ENCODE peak calls at places on chromosomes 7 and 10, in six cellular contexts. Y is IMR-90, K is A549, P is HepG2, L is GM12878, R is K562. M is an unnamed sample.

GRCh38 chr10:132962623-132963429 is 20.5 kb upstream of the CFAP46 start:
- DNase-seq in R (no peak), P (no peak), L (no peak), K (no peak), Y (peak), M (no peak)

GRCh38 chr10:130847170-130847569 is 464.4 kb downstream of the TCERG1L start:
- DNase-seq in Y (no peak), K (no peak), R (no peak), P (no peak), L (no peak), M (no peak)

GRCh38 chr10:17673517-17674051 is 29.6 kb downstream of the STAM start:
- DNase-seq in Y (peak), K (peak), R (peak), L (no peak), P (peak), M (no peak)

GRCh38 chr10:127853868-127854768 is 38.6 kb downstream of the CLRN3 start:
- DNase-seq in L (no peak), P (peak), Y (peak), K (peak), R (peak), M (peak)

GRCh38 chr7:142812437-142813215 is 41.9 kb downstream of the PRSS2 start:
- DNase-seq in Y (no peak), L (no peak), R (peak), K (no peak), P (no peak), M (no peak)

GRCh38 chr7:50780436-50780835 is 2.3 kb downstream of the GRB10 start:
- DNase-seq in R (no peak), Y (no peak), P (no peak), L (no peak), K (no peak), M (no peak)

GRCh38 chr10:15817407-15818046 is 42.8 kb downstream of the MINDY3 start:
- DNase-seq in Y (peak), P (peak), L (no peak), K (no peak), R (no peak), M (no peak)

GRCh38 chr10:97525086-97525485 is 26.4 kb downstream of the UBTD1 start:
- DNase-seq in K (no peak), L (no peak), P (no peak), R (no peak), Y (no peak), M (no peak)

GRCh38 chr7:40826419-40827216 is 691.8 kb downstream of the SUGCT start:
- DNase-seq in K (no peak), L (no peak), P (peak), Y (peak), R (no peak), M (no peak)

GRCh38 chr10:92124524-92125168 is 166.2 kb downstream of the CPEB3 start:
- DNase-seq in P (peak), K (no peak), R (no peak), L (no peak), Y (peak), M (no peak)

GRCh38 chr7:158238616-158239289 is 348.9 kb downstream of the PTPRN2 start:
- DNase-seq in K (no peak), L (no peak), Y (no peak), R (peak), P (no peak), M (no peak)

GRCh38 chr10:103145046-103145445 is 48.0 kb downstream of the NT5C2 start:
- DNase-seq in P (no peak), L (no peak), Y (peak), K (no peak), R (no peak), M (no peak)

GRCh38 chr7:95772771-95773581 is 622 bp downstream of the DYNC1I1 start:
- DNase-seq in Y (no peak), R (no peak), P (no peak), K (no peak), L (no peak), M (no peak)

GRCh38 chr10:125155101-125155500 is 5.3 kb downstream of the CTBP2 start:
- DNase-seq in P (no peak), Y (no peak), K (no peak), L (no peak), R (no peak), M (no peak)

GRCh38 chr7:29109356-29109755 is 37.0 kb downstream of the CPVL start:
- DNase-seq in P (no peak), R (no peak), L (no peak), K (no peak), Y (no peak), M (no peak)

GRCh38 chr7:128041203-128041602 is 10.0 kb upstream of the LRRC4 start:
- DNase-seq in K (no peak), Y (peak), P (no peak), R (no peak), L (no peak), M (no peak)

GRCh38 chr7:129136887-129137647 is 7.4 kb upstream of the TSPAN33 start:
- DNase-seq in K (no peak), Y (no peak), L (no peak), R (no peak), P (no peak), M (no peak)

GRCh38 chr7:140540142-140540777 is 61.0 kb upstream of the MKRN1 start:
- DNase-seq in Y (no peak), R (no peak), K (no peak), L (no peak), P (peak), M (no peak)

GRCh38 chr7:138625849-138626230 is 75.3 kb downstream of the SVOPL start:
- DNase-seq in L (no peak), Y (no peak), P (no peak), K (no peak), R (no peak), M (no peak)

GRCh38 chr7:128417071-128417470 is 7.3 kb upstream of the IMPDH1 start:
- DNase-seq in L (no peak), Y (no peak), R (no peak), P (no peak), K (no peak), M (no peak)

GRCh38 chr7:31116615-31117014 is 64.5 kb downstream of the ADCYAP1R1 start:
- DNase-seq in K (no peak), R (no peak), L (no peak), Y (no peak), P (no peak), M (no peak)

GRCh38 chr10:102410427-102411073 is 8.0 kb downstream of the PSD start:
- DNase-seq in P (no peak), K (no peak), R (no peak), L (no peak), Y (no peak), M (no peak)

GRCh38 chr10:103550229-103550628 is 56.7 kb downstream of the NEURL1 start:
- DNase-seq in R (no peak), K (no peak), L (no peak), P (no peak), Y (no peak), M (no peak)

GRCh38 chr7:74627699-74628411 is 29.7 kb upstream of the GTF2I start:
- DNase-seq in R (no peak), K (no peak), P (peak), Y (peak), L (no peak), M (peak)

GRCh38 chr10:48306870-48307531 is 524 bp downstream of the MAPK8 start:
- DNase-seq in K (peak), L (no peak), R (peak), P (peak), Y (peak), M (peak)

GRCh38 chr10:113958631-113959382 is 84.9 kb upstream of the ADRB1 start:
- DNase-seq in R (no peak), K (peak), P (peak), Y (peak), L (no peak), M (no peak)

GRCh38 chr10:33031815-33032320 is 73.8 kb upstream of the ITGB1 start:
- DNase-seq in R (no peak), K (no peak), P (no peak), L (no peak), Y (no peak), M (no peak)

GRCh38 chr10:80458638-80459037 is 4.5 kb downstream of the TSPAN14 start:
- DNase-seq in Y (no peak), K (no peak), P (no peak), R (no peak), L (no peak), M (no peak)

GRCh38 chr10:63921932-63922713 is 400.9 kb downstream of the REEP3 start:
- DNase-seq in K (no peak), Y (no peak), R (no peak), P (no peak), L (no peak), M (no peak)

GRCh38 chr7:133009426-133009825 is 72.5 kb downstream of the CHCHD3 start:
- DNase-seq in R (no peak), Y (no peak), L (no peak), K (no peak), P (no peak), M (no peak)

DNA sequence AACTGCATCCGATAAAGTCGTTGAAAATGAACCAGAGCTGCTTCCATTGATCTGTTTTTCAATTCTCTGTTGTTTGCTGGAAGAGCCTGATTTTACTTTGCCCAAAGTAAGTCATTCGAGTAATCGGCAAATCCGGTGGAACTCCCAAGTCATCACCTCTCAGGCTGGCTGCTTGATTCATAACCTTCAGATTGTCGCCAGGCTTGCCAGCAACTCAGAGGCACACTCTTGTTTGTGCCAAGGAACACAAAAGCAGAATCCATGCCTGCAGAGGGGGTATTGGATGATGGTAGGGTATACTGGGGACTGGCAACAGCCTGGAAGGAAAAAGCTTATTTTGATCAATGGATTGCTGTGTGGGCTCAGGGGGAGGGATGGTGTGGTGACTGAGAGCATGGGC is 542.4 kb downstream of the SORCS3 start:
- DNase-seq in R (no peak), P (no peak), K (no peak), Y (no peak), L (no peak), M (no peak)
- TF ChIP-seq BHLHE40 in R (no peak), P (no peak), K (no peak), Y (no peak), L (no peak), M (no peak)

GRCh38 chr7:117809958-117810357 is 63.3 kb downstream of the CTTNBP2 start:
- DNase-seq in Y (peak), L (no peak), P (no peak), K (no peak), R (no peak), M (no peak)
- TF ChIP-seq BHLHE40 in Y (no peak), L (peak), P (no peak), K (no peak), R (no peak), M (no peak)

DNA sequence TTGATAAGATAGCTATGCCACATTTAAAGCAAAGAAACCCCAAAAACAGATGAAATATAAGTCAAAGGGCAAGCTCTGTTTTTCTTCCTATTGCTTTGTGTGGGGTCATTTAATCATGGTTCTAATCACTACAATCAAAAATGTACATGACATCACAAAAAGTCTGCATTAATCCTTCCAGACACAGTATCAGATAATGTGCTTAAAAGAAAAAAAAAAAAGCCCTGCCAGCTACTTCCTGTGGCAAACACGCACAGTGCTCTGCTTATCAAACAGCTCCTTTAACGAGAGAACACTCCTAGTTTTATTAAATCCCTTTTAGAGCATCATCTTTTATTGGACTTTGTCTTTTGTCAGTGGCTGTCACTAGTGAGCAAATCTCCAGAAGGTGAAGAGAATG is 1005.8 kb downstream of the GATA3 start:
- DNase-seq in R (no peak), L (no peak), K (no peak), P (no peak), Y (no peak), M (no peak)
- TF ChIP-seq BHLHE40 in R (no peak), L (no peak), K (no peak), P (no peak), Y (no peak), M (no peak)

GRCh38 chr7:150959739-150960734 is 18.1 kb downstream of the KCNH2 start:
- DNase-seq in R (peak), L (no peak), Y (no peak), P (no peak), K (no peak), M (no peak)

GRCh38 chr7:150958603-150959002 is 19.5 kb downstream of the KCNH2 start:
- DNase-seq in Y (no peak), K (no peak), L (no peak), R (peak), P (no peak), M (no peak)

GRCh38 chr7:150956395-150957118 is 21.6 kb downstream of the KCNH2 start:
- DNase-seq in K (no peak), R (no peak), L (no peak), P (no peak), Y (no peak), M (no peak)

GRCh38 chr7:150957119-150958020 is 20.8 kb downstream of the KCNH2 start:
- DNase-seq in L (no peak), K (no peak), P (no peak), Y (no peak), R (no peak), M (no peak)

GRCh38 chr7:150958071-150958552 is 20.0 kb downstream of the KCNH2 start:
- DNase-seq in Y (no peak), L (no peak), K (no peak), P (no peak), R (no peak), M (no peak)
- TF ChIP-seq BHLHE40 in Y (no peak), L (no peak), K (no peak), P (no peak), R (no peak), M (no peak)

M was measured in HEK293T.